ENCODE peak calls at places on chromosomes 12 and 14, in eight cellular contexts. H, E, C, I, O, S, T and B are unnamed samples.
A peak's percentile ranks its signal among the peaks of the same experiment; 100 is the strongest.

GRCh38 chr12:76587428-76588178 is 28.0 kb upstream of the OSBPL8 start:
- DNase-seq in T (no peak), O (no peak), E (peak; percentile 1), H (no peak), I (no peak), S (no peak), C (no peak), B (no peak)

GRCh38 chr12:103697912-103698751 is 111.1 kb downstream of the STAB2 start:
- DNase-seq in S (no peak), I (no peak), T (no peak), E (no peak), O (no peak), C (no peak), H (no peak), B (no peak)

GRCh38 chr12:15201456-15201855 is 19.8 kb downstream of the RERG start:
- DNase-seq in C (no peak), E (no peak), H (no peak), I (no peak), T (no peak), O (no peak), S (no peak), B (no peak)

GRCh38 chr14:100393362-100393761 is 70.2 kb downstream of the SLC25A47 start:
- DNase-seq in I (no peak), T (no peak), O (no peak), S (no peak), H (no peak), C (no peak), E (no peak), B (no peak)

GRCh38 chr12:3797649-3798048 is 44.7 kb upstream of the CRACR2A start:
- DNase-seq in T (no peak), C (no peak), O (no peak), S (no peak), H (no peak), E (no peak), I (no peak), B (no peak)

GRCh38 chr12:32139064-32139421 is 32.4 kb downstream of the BICD1 start:
- DNase-seq in O (no peak), C (no peak), H (peak; percentile 76), I (no peak), T (peak; percentile 39), S (no peak), E (peak; percentile 66), B (no peak)

GRCh38 chr12:9999016-9999415 is at the start of gene CLEC1B:
- DNase-seq in S (no peak), T (no peak), C (no peak), H (no peak), O (no peak), E (no peak), I (no peak), B (no peak)

GRCh38 chr14:97116546-97116945 is 319.4 kb downstream of the VRK1 start:
- DNase-seq in E (no peak), I (no peak), S (no peak), H (no peak), C (no peak), T (no peak), O (no peak), B (peak; percentile 52)

GRCh38 chr12:7303230-7303629 is 642 bp upstream of the ACSM4 start:
- DNase-seq in E (no peak), I (no peak), S (no peak), O (no peak), H (no peak), C (no peak), T (no peak), B (no peak)

GRCh38 chr12:14913381-14913781 is 25.0 kb downstream of the ERP27 start:
- DNase-seq in C (no peak), I (peak; percentile 38), H (no peak), E (no peak), T (no peak), S (peak; percentile 53), O (peak; percentile 59), B (peak; percentile 65)

GRCh38 chr12:130396667-130397066 is 59.0 kb downstream of the PIWIL1 start:
- DNase-seq in S (no peak), I (no peak), O (no peak), H (no peak), C (no peak), T (no peak), E (no peak), B (no peak)

GRCh38 chr12:130405332-130405731 is 67.6 kb downstream of the PIWIL1 start:
- DNase-seq in I (no peak), T (no peak), E (no peak), O (no peak), C (no peak), S (no peak), H (no peak), B (no peak)

GRCh38 chr12:130398089-130398848 is 60.6 kb downstream of the PIWIL1 start:
- DNase-seq in H (no peak), O (peak; percentile 49), E (no peak), C (no peak), T (no peak), S (no peak), I (no peak), B (no peak)

GRCh38 chr12:130401703-130402102 is 64.0 kb downstream of the PIWIL1 start:
- DNase-seq in H (no peak), S (no peak), O (no peak), E (no peak), T (no peak), C (peak; percentile 8), I (no peak), B (no peak)
- H3K4me3 ChIP-seq in H (no peak overlapping the region), S (no peak overlapping the region), O (no peak overlapping the region), E (no peak overlapping the region), T (no peak overlapping the region), C (no peak overlapping the region), I (no peak overlapping the region), B (no peak overlapping the region)

GRCh38 chr12:499837-500458 is 40.2 kb downstream of the B4GALNT3 start:
- DNase-seq in T (no peak), S (no peak), I (peak; percentile 30), O (peak; percentile 57), H (no peak), C (no peak), E (no peak), B (no peak)
- TF ChIP-seq POLR2A in T (no peak), S (no peak), I (no peak), O (no peak), H (no peak), C (no peak), E (no peak), B (no peak)

GRCh38 chr12:71360013-71360412 is 79.6 kb upstream of the LGR5 start:
- DNase-seq in C (no peak), T (no peak), H (no peak), I (no peak), O (no peak), S (no peak), E (no peak), B (no peak)

GRCh38 chr12:71349950-71350349 is 89.6 kb upstream of the LGR5 start:
- DNase-seq in T (no peak), C (no peak), E (no peak), O (no peak), H (no peak), S (no peak), I (no peak), B (no peak)

GRCh38 chr12:71356569-71356968 is 83.0 kb upstream of the LGR5 start:
- DNase-seq in S (no peak), O (no peak), T (no peak), H (no peak), I (no peak), E (no peak), C (no peak), B (no peak)

GRCh38 chr12:71353607-71354006 is 86.0 kb upstream of the LGR5 start:
- DNase-seq in I (no peak), C (no peak), O (no peak), T (no peak), S (no peak), E (no peak), H (no peak), B (no peak)

GRCh38 chr12:71354871-71355270 is 84.7 kb upstream of the LGR5 start:
- DNase-seq in E (no peak), T (no peak), S (no peak), O (no peak), I (no peak), H (no peak), C (no peak), B (no peak)
- H3K4me3 ChIP-seq in E (no peak overlapping the region), T (no peak overlapping the region), S (no peak overlapping the region), O (no peak overlapping the region), I (no peak overlapping the region), H (no peak overlapping the region), C (no peak overlapping the region), B (no peak overlapping the region)

DNA sequence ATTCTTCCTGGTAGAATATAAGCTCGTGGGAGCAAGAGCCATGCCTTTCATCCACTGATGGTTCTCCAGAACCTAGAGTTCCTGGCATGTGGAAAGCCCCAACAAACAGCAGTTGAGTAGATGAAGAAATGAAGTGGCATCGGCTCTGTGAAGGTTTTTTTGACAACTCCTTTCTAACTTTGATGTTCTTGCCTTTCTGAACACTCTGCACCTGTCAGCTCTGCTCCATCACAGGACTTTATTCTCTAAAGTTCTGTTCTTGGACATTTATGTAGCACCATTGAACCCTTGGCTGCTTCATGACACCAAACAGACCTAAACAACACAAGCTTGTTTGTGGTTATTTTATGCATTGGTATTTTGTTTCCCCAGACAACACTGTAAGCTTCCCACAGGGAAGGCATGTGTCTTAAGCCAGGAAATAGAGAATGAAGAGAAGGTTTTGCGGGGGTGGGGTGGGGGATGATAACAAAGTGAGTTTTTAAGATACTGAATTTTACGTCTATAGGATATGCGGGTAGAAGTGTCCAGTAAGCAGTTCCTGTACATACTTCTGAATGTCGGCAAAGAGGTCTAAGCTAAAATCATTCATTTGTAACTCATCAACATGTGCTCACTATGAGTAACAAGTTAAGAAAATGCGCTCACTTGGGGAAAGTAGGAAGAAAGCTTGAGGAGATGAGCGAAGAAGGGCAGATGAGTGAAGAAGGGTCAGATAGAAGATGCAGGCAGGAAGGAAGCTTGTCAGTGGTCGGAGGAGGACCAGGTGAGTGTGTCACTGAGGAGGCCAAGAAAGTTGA is 146.0 kb upstream of the PLEKHG7 start:
- DNase-seq in H (no peak), T (no peak), E (no peak), O (no peak), C (no peak), I (no peak), S (no peak), B (no peak)
- TF ChIP-seq POLR2A in H (no peak), T (no peak), E (no peak), O (no peak), C (no peak), I (no peak), S (no peak), B (no peak)

DNA sequence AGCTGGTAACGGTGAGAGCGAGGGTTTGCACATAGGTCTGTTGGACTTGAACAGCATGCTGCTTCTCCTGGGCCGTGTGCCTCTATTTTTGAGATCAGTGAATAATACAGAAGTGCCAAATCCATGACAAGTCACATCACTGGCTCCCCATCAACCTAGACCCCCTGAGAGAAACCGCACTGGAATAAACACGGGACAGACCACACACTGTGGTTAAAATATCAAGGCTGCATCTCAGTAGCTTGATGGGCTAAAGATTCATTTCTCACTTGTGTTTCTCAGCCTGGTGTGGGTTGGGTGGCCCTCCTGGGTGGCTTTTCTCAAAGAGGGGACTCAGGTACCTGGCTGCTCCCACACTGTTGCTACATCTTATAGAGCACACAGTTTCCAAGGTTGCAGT is 191.0 kb downstream of the DICER1 start:
- DNase-seq in C (no peak), O (no peak), T (no peak), S (no peak), I (no peak), H (no peak), E (no peak), B (no peak)
- H3K4me3 ChIP-seq in C (no peak overlapping the region), O (no peak overlapping the region), T (no peak overlapping the region), S (no peak overlapping the region), I (no peak overlapping the region), H (no peak overlapping the region), E (no peak overlapping the region), B (no peak overlapping the region)

GRCh38 chr14:102683399-102684275 is 91.2 kb downstream of the RCOR1 start:
- DNase-seq in H (no peak), O (no peak), I (peak; percentile 36), E (no peak), T (no peak), C (no peak), S (no peak), B (no peak)
- TF ChIP-seq POLR2A in H (no peak), O (no peak), I (no peak), E (no peak), T (no peak), C (no peak), S (no peak), B (no peak)